ENCODE peak calls at places on chromosomes 4 and X, in ten cellular contexts. Q is activated CD4-positive, alpha-beta T cell treated with anti-CD3 and anti-CD28 coated beads for 1 hour; C is adipocyte; P is ELR; J is tibial artery; K is activated CD8-positive, alpha-beta memory T cell treated with anti-CD3 and anti-CD28 coated beads for 1 hour; B is aorta; G is stimulated activated CD8-positive, alpha-beta memory T cell treated with anti-CD3 and anti-CD28 coated beads, Interleukin-15, amount 100 ng/mL, for 1 hour; V is hypothalamus; D is hippocampal formation. L is an unnamed sample.

GRCh38 chr4:71268156-71268555 is 70.7 kb upstream of the SLC4A4 start:
- DNase-seq in Q (no peak), C (peak), P (peak), J (no peak), K (no peak), B (no peak), G (no peak), V (no peak), D (no peak), L (no peak)

GRCh38 chrX:97850911-97851310 is 967.2 kb downstream of the RPA4 start:
- DNase-seq in Q (no peak), C (no peak), P (no peak), J (no peak), K (no peak), B (no peak), G (no peak), V (no peak), D (no peak), L (no peak)

GRCh38 chr4:123671633-123672404 is 275.2 kb downstream of the SPRY1 start:
- DNase-seq in Q (no peak), C (no peak), P (no peak), J (no peak), K (no peak), B (no peak), G (no peak), V (no peak), D (no peak), L (no peak)

GRCh38 chr4:52883183-52883621 is 21.1 kb downstream of the RASL11B start:
- DNase-seq in Q (no peak), C (no peak), P (no peak), J (no peak), K (no peak), B (no peak), G (no peak), V (no peak), D (no peak), L (no peak)

GRCh38 chr4:52869196-52869595 is 7.1 kb downstream of the RASL11B start:
- DNase-seq in Q (no peak), C (peak), P (no peak), J (peak), K (no peak), B (peak), G (no peak), V (no peak), D (peak), L (no peak)

GRCh38 chr4:143921160-143921559 is 15.8 kb upstream of the GYPE start:
- DNase-seq in Q (no peak), C (no peak), P (no peak), J (no peak), K (no peak), B (no peak), G (no peak), V (no peak), D (no peak), L (no peak)

GRCh38 chr4:125115476-125115875 is 199.3 kb upstream of the FAT4 start:
- DNase-seq in Q (no peak), C (peak), P (peak), J (no peak), K (no peak), B (no peak), G (no peak), V (no peak), D (peak), L (no peak)

GRCh38 chrX:74579597-74580209 is 34.7 kb downstream of the RLIM start:
- DNase-seq in Q (no peak), C (peak), P (no peak), J (no peak), K (no peak), B (no peak), G (no peak), V (no peak), D (no peak), L (no peak)

GRCh38 chr4:149831656-149832208 is 16.1 kb upstream of the IQCM start:
- DNase-seq in Q (no peak), C (no peak), P (peak), J (no peak), K (no peak), B (no peak), G (no peak), V (no peak), D (no peak), L (no peak)

GRCh38 chr4:11685481-11685880 is 256.8 kb upstream of the HS3ST1 start:
- DNase-seq in Q (no peak), C (no peak), P (no peak), J (no peak), K (no peak), B (no peak), G (no peak), V (no peak), D (no peak), L (no peak)

GRCh38 chr4:168797176-168797575 is 212.9 kb downstream of the CBR4 start:
- DNase-seq in Q (no peak), C (peak), P (peak), J (no peak), K (no peak), B (no peak), G (no peak), V (no peak), D (no peak), L (no peak)

GRCh38 chrX:55663584-55663983 is 40.4 kb downstream of the FOXR2 start:
- DNase-seq in Q (no peak), C (no peak), P (no peak), J (no peak), K (no peak), B (no peak), G (no peak), V (no peak), D (no peak), L (no peak)

GRCh38 chrX:54423161-54423888 is 16.9 kb upstream of the TSR2 start:
- DNase-seq in Q (no peak), C (no peak), P (peak), J (no peak), K (no peak), B (no peak), G (no peak), V (no peak), D (no peak), L (no peak)